ENCODE peak calls at places on chromosomes 3 and 15, in five cellular contexts. E is dorsolateral prefrontal cortex, G is activated T-helper 1 cell treated with Interleukin-2 at 50 U/mL for 16 hours, W is breast epithelium, L is HS-27A. R is an unnamed sample.

GRCh38 chr15:59685737-59686297 is 3.3 kb downstream of the BNIP2 start:
- DNase-seq in E (no peak), G (no peak), W (no peak), L (no peak), R (no peak)

GRCh38 chr15:67897646-67898045 is 57.8 kb upstream of the RNU6-1 start:
- DNase-seq in W (no peak), G (no peak), L (no peak), E (no peak), R (no peak)

GRCh38 chr15:93057618-93058017 is 31.4 kb downstream of the RGMA start:
- DNase-seq in W (no peak), L (no peak), E (no peak), G (no peak), R (no peak)

GRCh38 chr3:125211523-125212095 is 939 bp downstream of the SLC12A8 start:
- DNase-seq in E (no peak), L (no peak), W (no peak), G (no peak), R (no peak)

GRCh38 chr3:87088984-87089841 is 98.3 kb upstream of the VGLL3 start:
- DNase-seq in L (peak), W (no peak), E (peak), G (no peak), R (peak)

GRCh38 chr3:44939581-44940036 is 36.4 kb downstream of the ZDHHC3 start:
- DNase-seq in W (no peak), L (no peak), E (no peak), G (no peak), R (no peak)

GRCh38 chr3:188759516-188760005 is 412.2 kb upstream of the TPRG1 start:
- DNase-seq in G (no peak), L (no peak), W (no peak), E (no peak), R (no peak)

GRCh38 chr3:115836944-115837343 is 213.6 kb downstream of the GAP43 start:
- DNase-seq in W (no peak), E (no peak), L (no peak), G (no peak), R (no peak)

GRCh38 chr3:184459355-184459754 is 79.5 kb downstream of the CHRD start:
- DNase-seq in L (peak), G (no peak), E (no peak), W (no peak), R (peak)

GRCh38 chr3:57892423-57892822 is 115.8 kb upstream of the FLNB start:
- DNase-seq in W (no peak), L (no peak), E (no peak), G (no peak), R (no peak)

GRCh38 chr15:72382146-72382545 is 6.3 kb upstream of the HEXA start:
- DNase-seq in E (no peak), W (no peak), G (no peak), L (no peak), R (no peak)

GRCh38 chr3:190728574-190729246 is 133.8 kb downstream of the GMNC start:
- DNase-seq in E (no peak), L (no peak), W (no peak), G (no peak), R (peak)

GRCh38 chr3:172034786-172035685 is 4.3 kb upstream of the FNDC3B start:
- DNase-seq in W (no peak), G (no peak), E (no peak), L (no peak), R (no peak)

GRCh38 chr3:45319231-45320085 is 68.9 kb upstream of the LARS2 start:
- DNase-seq in W (no peak), G (no peak), L (no peak), E (no peak), R (no peak)

GRCh38 chr15:95669146-95669922 is 661.2 kb upstream of the NR2F2 start:
- DNase-seq in W (no peak), G (no peak), L (no peak), E (no peak), R (no peak)

GRCh38 chr15:66292261-66293084 is 895 bp upstream of the DIS3L start:
- DNase-seq in L (no peak), G (no peak), E (no peak), W (no peak), R (no peak)

GRCh38 chr3:170644711-170645110 is 58.8 kb upstream of the SLC7A14 start:
- DNase-seq in E (no peak), W (no peak), L (no peak), G (no peak), R (no peak)

GRCh38 chr3:193872265-193872753 is 263.6 kb upstream of the HES1 start:
- DNase-seq in G (no peak), L (peak), E (no peak), W (peak), R (peak)

GRCh38 chr3:24400015-24400414 is 94.6 kb downstream of the THRB start:
- DNase-seq in E (no peak), G (no peak), W (no peak), L (no peak), R (no peak)

GRCh38 chr15:84840741-84841429 is 23.7 kb downstream of the ALPK3 start:
- DNase-seq in W (no peak), L (no peak), G (no peak), E (no peak), R (no peak)

GRCh38 chr15:101126618-101127502 is 125.0 kb downstream of the CHSY1 start:
- DNase-seq in W (no peak), G (no peak), L (no peak), E (no peak), R (peak)

GRCh38 chr3:9387322-9387655 is 10.1 kb upstream of the SETD5 start:
- DNase-seq in W (no peak), L (no peak), E (no peak), G (no peak), R (no peak)

GRCh38 chr15:72585659-72586058 is 68.8 kb upstream of the GOLGA6B start:
- DNase-seq in E (no peak), G (no peak), L (no peak), W (no peak), R (no peak)

GRCh38 chr3:146747928-146748327 is 142.8 kb upstream of the PLSCR5 start:
- DNase-seq in E (no peak), W (no peak), G (no peak), L (peak), R (no peak)

GRCh38 chr3:177832862-177833261 is 635.6 kb upstream of the TBL1XR1 start:
- DNase-seq in E (no peak), G (no peak), W (no peak), L (no peak), R (no peak)

GRCh38 chr3:133915685-133916639 is 20.3 kb upstream of the RAB6B start:
- DNase-seq in W (no peak), L (no peak), E (no peak), G (no peak), R (no peak)

GRCh38 chr15:42621386-42621785 is 46.0 kb downstream of the STARD9 start:
- DNase-seq in W (no peak), L (no peak), G (no peak), E (no peak), R (no peak)

GRCh38 chr3:132288357-132288756 is 28.9 kb upstream of the ACP3 start:
- DNase-seq in W (no peak), L (no peak), E (no peak), G (no peak), R (no peak)

GRCh38 chr3:56633602-56634371 is 49.3 kb downstream of the TASOR start:
- DNase-seq in L (no peak), G (no peak), W (no peak), E (no peak), R (no peak)

GRCh38 chr3:11050666-11051323 is 58.2 kb downstream of the SLC6A1 start:
- DNase-seq in L (no peak), G (no peak), E (no peak), W (no peak), R (no peak)

GRCh38 chr15:89389841-89390603 is 55.4 kb upstream of the POLG start:
- DNase-seq in L (no peak), W (no peak), E (no peak), G (no peak), R (no peak)

GRCh38 chr15:69343133-69343532 is 44.4 kb downstream of the PAQR5 start:
- DNase-seq in G (no peak), L (no peak), W (no peak), E (no peak), R (no peak)

GRCh38 chr3:21509706-21510105 is 241.3 kb downstream of the ZNF385D start:
- DNase-seq in W (no peak), E (no peak), L (no peak), G (no peak), R (no peak)

GRCh38 chr15:85742186-85742751 is 52.5 kb downstream of the KLHL25 start:
- DNase-seq in L (no peak), E (no peak), G (no peak), W (no peak), R (no peak)

R was measured in SJSA1.